ENCODE peak calls at places on chromosomes 4 and X, in nine cellular contexts. C is hypothalamus; K is retina; R is GM12891; A is HAP-1; V is GM12865; I is NCI-H2029 treated with DMSO at 0.1 percent for 48 hours; G is GM20000; P is CD4-positive, alpha-beta T cell. W is an unnamed sample.

GRCh38 chrX:153932220-153932915 is 2.5 kb downstream of the NAA10 start:
- DNase-seq in A (no peak), K (no peak), R (no peak), I (no peak), G (no peak), V (no peak), P (no peak), C (no peak), W (no peak)

GRCh38 chr4:158809611-158810486 is 41.0 kb downstream of the FNIP2 start:
- DNase-seq in P (no peak), A (peak), G (peak), C (no peak), K (no peak), R (no peak), V (peak), I (no peak), W (no peak)

GRCh38 chrX:70134116-70134477 is 850 bp downstream of the IGBP1 start:
- DNase-seq in C (no peak), V (no peak), R (no peak), G (no peak), A (no peak), I (no peak), P (no peak), K (no peak), W (no peak)

GRCh38 chr4:83216856-83217683 is 67.5 kb downstream of the COQ2 start:
- DNase-seq in R (no peak), G (no peak), K (no peak), P (peak), C (no peak), A (no peak), I (no peak), V (peak), W (no peak)

GRCh38 chr4:8185280-8185679 is 13.8 kb upstream of the SH3TC1 start:
- DNase-seq in R (no peak), A (no peak), G (no peak), V (no peak), K (no peak), I (no peak), C (no peak), P (no peak), W (no peak)

GRCh38 chrX:14802943-14803710 is 69.7 kb downstream of the FANCB start:
- DNase-seq in A (no peak), G (no peak), C (no peak), I (no peak), P (no peak), K (no peak), V (no peak), R (no peak), W (no peak)

GRCh38 chr4:126558596-126558995 is 1074.2 kb upstream of the INTU start:
- DNase-seq in G (no peak), V (no peak), R (no peak), A (no peak), I (no peak), P (no peak), K (no peak), C (no peak), W (no peak)

GRCh38 chr4:173929921-173930320 is 353.5 kb downstream of the FBXO8 start:
- DNase-seq in P (no peak), A (no peak), I (no peak), R (no peak), V (no peak), K (no peak), G (no peak), C (no peak), W (no peak)

GRCh38 chrX:68699960-68700746 is 52.7 kb downstream of the STARD8 start:
- DNase-seq in G (no peak), P (no peak), R (no peak), V (no peak), A (no peak), I (no peak), C (no peak), K (no peak), W (no peak)

GRCh38 chr4:184408021-184408710 is 66.2 kb downstream of the IRF2 start:
- DNase-seq in I (no peak), A (no peak), K (no peak), R (no peak), P (no peak), G (no peak), V (no peak), C (no peak), W (no peak)

GRCh38 chrX:34901761-34902160 is 40.8 kb upstream of the FAM47B start:
- DNase-seq in C (no peak), K (no peak), G (no peak), P (no peak), I (no peak), R (no peak), A (no peak), V (no peak), W (no peak)

GRCh38 chrX:114924846-114925245 is 92.6 kb downstream of the IL13RA2 start:
- DNase-seq in G (no peak), K (no peak), A (no peak), P (no peak), C (no peak), V (no peak), R (no peak), I (no peak), W (no peak)

GRCh38 chr4:26204249-26204825 is 116.5 kb upstream of the RBPJ start:
- DNase-seq in V (peak), I (no peak), K (no peak), G (no peak), R (no peak), P (no peak), A (no peak), C (no peak), W (no peak)

GRCh38 chrX:6021316-6022091 is 207.2 kb downstream of the NLGN4X start:
- DNase-seq in G (peak), V (peak), C (no peak), A (peak), R (peak), K (peak), I (no peak), P (peak), W (no peak)

GRCh38 chr4:1472148-1472797 is 66.0 kb upstream of the NKX1-1 start:
- DNase-seq in A (no peak), G (no peak), P (no peak), K (no peak), V (no peak), R (peak), I (no peak), C (no peak), W (peak)

GRCh38 chr4:38099020-38099600 is 138.9 kb downstream of the PTTG2 start:
- DNase-seq in I (no peak), C (no peak), R (no peak), V (no peak), G (no peak), P (no peak), K (no peak), A (no peak), W (no peak)

GRCh38 chrX:118475903-118476302 is 19.7 kb upstream of the DOCK11 start:
- DNase-seq in V (no peak), K (no peak), R (no peak), P (no peak), C (no peak), I (no peak), A (no peak), G (no peak), W (no peak)

GRCh38 chr4:54067163-54067562 is 2.8 kb upstream of the CHIC2 start:
- DNase-seq in G (no peak), V (no peak), P (no peak), I (no peak), C (no peak), A (no peak), K (no peak), R (no peak), W (no peak)

GRCh38 chr4:134216436-134216835 is 14.8 kb upstream of the PABPC4L start:
- DNase-seq in P (no peak), C (no peak), I (no peak), V (no peak), A (no peak), K (no peak), R (no peak), G (no peak), W (no peak)

GRCh38 chr4:16967722-16968121 is 69.3 kb upstream of the LDB2 start:
- DNase-seq in K (no peak), V (no peak), G (no peak), R (no peak), I (no peak), P (no peak), C (no peak), A (no peak), W (no peak)

GRCh38 chr4:72205831-72206230 is 174.0 kb downstream of the NPFFR2 start:
- DNase-seq in G (no peak), R (no peak), A (no peak), I (no peak), K (no peak), P (no peak), C (no peak), V (no peak), W (no peak)

GRCh38 chr4:28248269-28248668 is 1387.6 kb downstream of the STIM2 start:
- DNase-seq in K (no peak), R (no peak), I (no peak), A (no peak), G (no peak), C (no peak), P (no peak), V (no peak), W (no peak)

GRCh38 chrX:318068-318738 is 393 bp downstream of the GTPBP6 start:
- DNase-seq in C (no peak), A (peak), I (no peak), R (peak), V (peak), G (peak), P (peak), K (peak), W (peak)

GRCh38 chrX:151966236-151966635 is 8.2 kb downstream of the GABRE start:
- DNase-seq in C (no peak), V (no peak), A (no peak), K (no peak), I (no peak), G (no peak), R (no peak), P (no peak), W (no peak)

GRCh38 chr4:172547724-172548123 is 620.9 kb upstream of the GALNT7 start:
- DNase-seq in V (no peak), R (no peak), I (no peak), A (peak), K (peak), C (no peak), G (no peak), P (no peak), W (no peak)

GRCh38 chr4:125741825-125742452 is 427.2 kb downstream of the FAT4 start:
- DNase-seq in I (no peak), R (no peak), P (no peak), C (no peak), G (peak), K (no peak), V (peak), A (peak), W (no peak)